ENCODE peak calls at places on chromosomes 16 and 17, in four cellular contexts. Z, Q, H and M are unnamed samples.

GRCh38 chr17:34254651-34255380 is at the start of gene CCL2:
- DNase-seq in Z (peak; percentile 85), Q (peak; percentile 87), H (no peak), M (peak; percentile 77)

GRCh38 chr17:79960788-79961522 is 74.7 kb downstream of the TBC1D16 start:
- DNase-seq in Z (no peak), Q (no peak), H (no peak), M (no peak)

GRCh38 chr17:7435676-7436555 is 681 bp downstream of the TMEM102 start:
- DNase-seq in Z (peak; percentile 50), Q (no peak), H (no peak), M (peak; percentile 71)

GRCh38 chr16:68229431-68230175 is 6.3 kb downstream of the ESRP2 start:
- DNase-seq in Z (no peak), Q (no peak), H (no peak), M (no peak)

GRCh38 chr17:15385305-15385704 is 43.9 kb upstream of the TEKT3 start:
- DNase-seq in Z (no peak), Q (no peak), H (no peak), M (no peak)

GRCh38 chr17:82950525-82951102 is 110.8 kb upstream of the ZNF750 start:
- DNase-seq in Z (no peak), Q (no peak), H (no peak), M (peak; percentile 13)

GRCh38 chr16:85860413-85861094 is 38.4 kb upstream of the IRF8 start:
- DNase-seq in Z (no peak), Q (no peak), H (no peak), M (no peak)

GRCh38 chr17:41360291-41360995 is 9.2 kb downstream of the KRT33B start:
- DNase-seq in Z (no peak), Q (no peak), H (no peak), M (no peak)

GRCh38 chr16:711548-712320 is 3.2 kb upstream of the METRN start:
- DNase-seq in Z (peak; percentile 78), Q (peak; percentile 72), H (no peak), M (peak; percentile 88)

GRCh38 chr17:8062807-8063483 is 24.1 kb downstream of the ALOX15B start:
- DNase-seq in Z (no peak), Q (no peak), H (no peak), M (no peak)

GRCh38 chr17:49035470-49036269 is 38.5 kb downstream of the IGF2BP1 start:
- DNase-seq in Z (no peak), Q (peak; percentile 13), H (no peak), M (peak; percentile 64)